ENCODE peak calls at places on chromosomes 13 and 19, in ten cellular contexts. J, F, Q, C, A, I, G, K, R and S are unnamed samples.

GRCh38 chr13:90105881-90106496 is 1241.5 kb upstream of the MIR17HG start:
- DNase-seq in K (no peak), C (peak), J (no peak), A (peak), F (no peak), Q (no peak), I (no peak), G (no peak), R (no peak), S (no peak)

GRCh38 chr19:16571283-16571682 is 932 bp downstream of the SLC35E1 start:
- DNase-seq in F (no peak), Q (no peak), J (no peak), G (no peak), K (no peak), C (peak), R (no peak), A (no peak), I (peak), S (peak)

GRCh38 chr19:5718032-5718578 is 1.8 kb downstream of the LONP1 start:
- DNase-seq in F (no peak), I (no peak), C (peak), K (no peak), A (peak), G (no peak), Q (no peak), J (no peak), R (no peak), S (peak)

GRCh38 chr13:44219808-44220544 is 153.6 kb upstream of the SERP2 start:
- DNase-seq in R (no peak), A (peak), C (peak), J (no peak), F (no peak), G (no peak), K (no peak), Q (peak), I (no peak), S (no peak)

GRCh38 chr19:43562698-43563241 is 12.6 kb downstream of the XRCC1 start:
- DNase-seq in Q (no peak), I (peak), C (peak), K (peak), F (peak), G (peak), R (peak), J (peak), A (peak), S (peak)

GRCh38 chr19:46211201-46211881 is 18.2 kb upstream of the IGFL1 start:
- DNase-seq in C (no peak), I (no peak), F (no peak), Q (no peak), K (no peak), R (no peak), G (no peak), A (no peak), J (no peak), S (peak)

GRCh38 chr19:20273376-20273775 is 106.4 kb downstream of the ZNF486 start:
- DNase-seq in R (no peak), F (no peak), I (no peak), G (no peak), J (no peak), K (no peak), Q (no peak), A (no peak), C (no peak), S (no peak)

GRCh38 chr19:19552811-19553210 is 14.7 kb downstream of the CILP2 start:
- DNase-seq in G (no peak), J (no peak), R (no peak), A (peak), Q (peak), K (no peak), F (no peak), I (no peak), C (no peak), S (no peak)

GRCh38 chr19:14450168-14450874 is 17.2 kb downstream of the PKN1 start:
- DNase-seq in K (no peak), C (peak), I (no peak), Q (peak), F (no peak), G (peak), R (no peak), J (no peak), A (peak), S (no peak)

GRCh38 chr13:47801555-47801954 is 199.5 kb downstream of the SUCLA2 start:
- DNase-seq in K (no peak), C (no peak), I (no peak), Q (no peak), R (no peak), A (no peak), F (no peak), G (no peak), J (no peak), S (no peak)
- TF ChIP-seq CTCF in K (no peak), C (no peak), I (no peak), Q (no peak), R (no peak), A (no peak), F (no peak), G (no peak), J (no peak), S (no peak)

GRCh38 chr19:55777528-55777927 is 8.6 kb downstream of the RFPL4AL1 start:
- DNase-seq in I (no peak), G (no peak), C (no peak), A (no peak), K (peak), Q (no peak), R (no peak), F (peak), J (no peak), S (no peak)
- TF ChIP-seq CTCF in I (no peak), G (no peak), C (no peak), A (no peak), K (no peak), Q (no peak), R (no peak), F (peak), J (no peak), S (no peak)

GRCh38 chr19:29241324-29241723 is 28.4 kb upstream of the UQCRFS1 start:
- DNase-seq in R (no peak), I (no peak), A (no peak), K (no peak), J (no peak), C (no peak), G (no peak), Q (no peak), F (no peak), S (no peak)

GRCh38 chr19:29247912-29248311 is 35.0 kb upstream of the UQCRFS1 start:
- DNase-seq in F (no peak), G (no peak), A (no peak), J (no peak), Q (no peak), C (no peak), K (no peak), R (no peak), I (peak), S (no peak)

GRCh38 chr19:29248332-29248844 is 35.4 kb upstream of the UQCRFS1 start:
- DNase-seq in J (no peak), C (no peak), I (no peak), F (no peak), R (no peak), K (no peak), G (no peak), Q (no peak), A (no peak), S (no peak)

GRCh38 chr19:29245221-29245620 is 32.3 kb upstream of the UQCRFS1 start:
- DNase-seq in J (no peak), R (no peak), G (no peak), F (no peak), K (no peak), C (no peak), Q (no peak), A (no peak), I (peak), S (no peak)

GRCh38 chr19:29247051-29247450 is 34.1 kb upstream of the UQCRFS1 start:
- DNase-seq in J (no peak), R (no peak), I (peak), K (no peak), G (no peak), F (no peak), C (no peak), A (no peak), Q (no peak), S (no peak)
- TF ChIP-seq CTCF in J (no peak), R (no peak), I (no peak), K (no peak), G (no peak), F (no peak), C (no peak), A (no peak), Q (no peak), S (no peak)

GRCh38 chr19:35975608-35976214 is 19.3 kb upstream of the SDHAF1 start:
- DNase-seq in Q (peak), A (no peak), R (no peak), G (no peak), F (no peak), J (no peak), K (no peak), C (peak), I (no peak), S (no peak)

GRCh38 chr19:35978271-35978670 is 16.7 kb upstream of the SDHAF1 start:
- DNase-seq in K (no peak), C (no peak), I (peak), G (no peak), J (no peak), Q (no peak), R (no peak), F (no peak), A (no peak), S (no peak)

GRCh38 chr19:35978832-35979365 is 16.1 kb upstream of the SDHAF1 start:
- DNase-seq in Q (no peak), G (no peak), C (no peak), R (no peak), F (no peak), K (no peak), A (no peak), I (peak), J (no peak), S (no peak)

GRCh38 chr19:35973487-35973886 is 21.5 kb upstream of the SDHAF1 start:
- DNase-seq in A (no peak), Q (no peak), F (no peak), J (no peak), G (no peak), C (no peak), K (no peak), R (no peak), I (no peak), S (no peak)

GRCh38 chr19:35977446-35978222 is 17.4 kb upstream of the SDHAF1 start:
- DNase-seq in J (no peak), R (no peak), C (no peak), G (no peak), F (no peak), I (peak), A (no peak), K (no peak), Q (peak), S (peak)
- TF ChIP-seq CTCF in J (no peak), R (no peak), C (peak), G (no peak), F (no peak), I (no peak), A (peak), K (no peak), Q (peak), S (no peak)

GRCh38 chr13:60091573-60091972 is 72.2 kb downstream of the DIAPH3 start:
- DNase-seq in Q (no peak), A (no peak), K (no peak), G (no peak), C (no peak), R (no peak), I (no peak), J (no peak), F (no peak), S (no peak)
- TF ChIP-seq CTCF in Q (no peak), A (no peak), K (peak), G (no peak), C (peak), R (no peak), I (no peak), J (no peak), F (peak), S (no peak)

GRCh38 chr19:1854542-1855039 is 6.3 kb upstream of the REXO1 start:
- DNase-seq in R (no peak), I (no peak), G (no peak), F (no peak), J (peak), A (peak), K (no peak), Q (no peak), C (no peak), S (peak)
- TF ChIP-seq CTCF in R (no peak), I (no peak), G (no peak), F (no peak), J (no peak), A (no peak), K (no peak), Q (no peak), C (no peak), S (no peak)

DNA sequence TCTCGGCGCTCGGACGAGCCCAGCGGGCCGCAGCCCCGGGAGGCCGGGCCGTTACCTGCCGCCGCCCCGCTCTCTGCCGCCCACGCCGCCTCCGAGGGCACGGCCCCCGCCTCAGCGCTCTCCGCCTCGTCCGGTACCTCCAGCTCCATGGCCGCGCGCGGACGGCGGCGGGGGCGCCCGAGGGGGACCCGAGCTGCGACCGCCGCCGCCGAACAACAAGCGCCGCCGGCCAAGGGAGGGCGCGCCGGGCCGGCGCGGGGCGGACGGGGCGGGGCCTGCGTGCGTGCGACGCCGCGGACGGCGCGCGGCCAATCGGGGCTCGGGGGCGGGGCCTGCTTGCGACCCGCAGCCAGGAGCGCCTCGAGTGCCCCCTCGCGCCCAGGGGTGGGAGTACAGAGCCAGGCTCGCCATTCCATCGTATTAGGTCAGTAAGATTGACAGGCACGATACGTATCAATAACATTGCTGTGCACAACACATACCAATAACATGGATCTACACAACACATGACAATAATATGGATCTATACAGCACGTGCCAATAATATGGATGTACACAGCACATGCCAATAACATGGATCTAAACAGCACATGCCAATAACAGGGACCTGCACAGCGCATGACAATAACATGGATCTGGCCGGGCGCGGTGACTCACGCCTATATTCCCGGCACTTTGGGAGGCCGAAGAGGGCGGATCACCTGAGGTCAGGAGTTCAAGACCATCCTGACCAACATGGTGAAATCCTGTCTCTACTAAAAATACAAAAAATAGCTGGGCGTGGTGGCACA is at the start of gene PIP5K1C:
- DNase-seq in F (peak), J (peak), Q (peak), G (peak), K (peak), I (peak), C (peak), R (peak), A (peak), S (peak)
- TF ChIP-seq CTCF in F (peak), J (peak), Q (peak), G (peak), K (peak), I (peak), C (peak), R (peak), A (peak), S (peak)

DNA sequence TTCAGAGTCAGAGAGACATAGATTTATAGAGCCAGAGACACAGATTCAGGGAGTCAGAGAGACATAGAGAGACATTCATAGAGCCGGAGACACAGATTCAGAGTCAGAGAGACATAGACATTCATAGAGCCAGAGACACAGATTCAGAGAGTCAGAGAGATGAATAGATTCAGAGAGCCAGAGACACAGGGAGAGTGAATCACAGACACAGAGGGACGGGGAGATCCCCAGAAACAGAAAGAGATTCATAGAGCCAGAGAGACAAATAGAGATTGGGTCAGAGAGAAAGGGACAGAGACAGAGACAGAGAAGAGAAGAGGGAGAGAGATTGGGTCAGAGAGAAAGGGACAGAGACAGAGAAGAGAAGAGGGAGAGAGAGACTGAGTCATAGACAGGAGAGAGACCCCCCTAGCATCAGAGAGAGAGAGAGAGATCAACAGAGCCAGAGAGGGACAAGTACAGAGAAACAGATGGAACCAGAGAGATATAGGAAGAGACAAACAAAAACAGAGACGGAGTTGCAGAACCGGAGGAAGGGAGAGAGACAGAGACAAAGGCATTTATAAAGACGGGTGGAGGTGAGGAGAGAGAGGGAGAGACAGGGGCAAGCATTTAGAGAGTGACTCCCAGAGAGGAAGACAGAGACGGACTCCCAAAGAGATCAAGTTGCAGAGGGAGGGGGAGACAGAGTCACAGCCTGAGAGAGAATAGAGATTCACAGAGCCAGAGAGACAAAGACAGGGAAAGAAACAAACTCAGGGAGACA is 1.1 kb upstream of the PRKCG start:
- DNase-seq in A (no peak), R (no peak), F (no peak), I (no peak), J (no peak), Q (no peak), C (no peak), G (no peak), K (no peak), S (no peak)
- TF ChIP-seq CTCF in A (no peak), R (no peak), F (no peak), I (no peak), J (no peak), Q (no peak), C (no peak), G (no peak), K (no peak), S (no peak)